ENCODE peak calls at places on chromosomes 2 and 18, in ten cellular contexts. X is kidney; E is cardiac muscle cell; B is lower lobe of right lung; Z is naive thymus-derived CD4-positive, alpha-beta T cell; U is endodermal cell; T is left ventricle myocardium inferior; I is psoas muscle; L is osteoblast; K is hepatocyte. W is an unnamed sample.

GRCh38 chr18:44758821-44759624 is 78.3 kb downstream of the SETBP1 start:
- DNase-seq in L (peak; percentile 73), K (no peak), E (no peak), I (no peak), U (no peak), Z (no peak), T (no peak), X (no peak), B (no peak), W (no peak)

GRCh38 chr18:45792551-45793294 is 32.8 kb upstream of the SIGLEC15 start:
- DNase-seq in X (no peak), Z (no peak), K (no peak), U (no peak), L (no peak), B (no peak), I (no peak), T (no peak), E (no peak), W (no peak)

GRCh38 chr2:232773815-232774214 is 2.5 kb downstream of the KCNJ13 start:
- DNase-seq in I (no peak), E (no peak), Z (no peak), X (no peak), B (no peak), T (no peak), K (no peak), L (no peak), U (no peak), W (no peak)

GRCh38 chr2:72035518-72036172 is 112.0 kb downstream of the CYP26B1 start:
- DNase-seq in B (no peak), I (no peak), X (no peak), U (peak; percentile 41), L (peak; percentile 87), E (no peak), Z (no peak), T (no peak), K (no peak), W (no peak)

GRCh38 chr2:44083054-44083453 is 85.6 kb upstream of the PPM1B start:
- DNase-seq in Z (no peak), B (no peak), U (peak; percentile 8), E (no peak), I (no peak), T (no peak), K (no peak), L (no peak), X (no peak), W (no peak)

GRCh38 chr2:150449856-150450255 is 37.6 kb downstream of the RND3 start:
- DNase-seq in L (no peak), X (no peak), B (no peak), K (peak; percentile 15), I (no peak), T (no peak), E (no peak), U (no peak), Z (no peak), W (no peak)

GRCh38 chr2:46486441-46486840 is 7.1 kb downstream of the TMEM247 start:
- DNase-seq in K (no peak), I (no peak), Z (no peak), L (no peak), B (no peak), E (no peak), T (no peak), X (no peak), U (no peak), W (no peak)

GRCh38 chr2:189798312-189799029 is 14.2 kb downstream of the PMS1 start:
- DNase-seq in Z (no peak), K (peak; percentile 23), X (no peak), B (no peak), T (no peak), L (no peak), I (no peak), E (no peak), U (no peak), W (no peak)

GRCh38 chr18:45783097-45784075 is 42.1 kb upstream of the SIGLEC15 start:
- DNase-seq in T (no peak), I (no peak), K (no peak), E (no peak), X (no peak), L (no peak), Z (no peak), U (no peak), B (no peak), W (no peak)

GRCh38 chr2:127407091-127407490 is 11.1 kb upstream of the PROC start:
- DNase-seq in K (no peak), I (no peak), L (no peak), U (no peak), B (peak; percentile 38), E (no peak), T (no peak), X (peak; percentile 61), Z (no peak), W (no peak)

GRCh38 chr2:7950035-7950612 is 731.7 kb upstream of the ID2 start:
- DNase-seq in T (no peak), X (no peak), E (no peak), L (no peak), K (no peak), Z (no peak), B (no peak), U (no peak), I (no peak), W (no peak)

GRCh38 chr2:218802595-218802994 is 20.6 kb downstream of the CYP27A1 start:
- DNase-seq in K (no peak), B (no peak), T (no peak), I (no peak), L (no peak), E (no peak), Z (no peak), X (no peak), U (no peak), W (no peak)

GRCh38 chr2:193480187-193480586 is 1285.5 kb upstream of the TMEFF2 start:
- DNase-seq in U (no peak), T (no peak), K (no peak), E (no peak), B (no peak), Z (no peak), X (no peak), I (no peak), L (no peak), W (no peak)

GRCh38 chr2:138369856-138370255 is 131.7 kb upstream of the SPOPL start:
- DNase-seq in K (no peak), L (no peak), T (no peak), X (no peak), U (no peak), I (no peak), E (no peak), Z (no peak), B (no peak), W (no peak)

GRCh38 chr2:7795358-7796199 is 878.4 kb downstream of the RNF144A start:
- DNase-seq in U (no peak), T (no peak), E (no peak), X (no peak), Z (no peak), L (peak; percentile 51), I (no peak), K (peak; percentile 38), B (no peak), W (no peak)

GRCh38 chr2:109324859-109325258 is 195.9 kb downstream of the SH3RF3 start:
- DNase-seq in T (peak; percentile 73), Z (no peak), L (no peak), I (peak; percentile 81), K (no peak), U (no peak), B (no peak), E (no peak), X (peak; percentile 90), W (peak; percentile 57)

GRCh38 chr2:54100772-54101171 is 14.6 kb upstream of the ACYP2 start:
- DNase-seq in U (no peak), Z (no peak), E (no peak), K (no peak), T (no peak), I (no peak), X (no peak), L (no peak), B (no peak), W (no peak)
- H3K4me1 ChIP-seq in U (no peaks in the 10 kb centered on the region), Z (peaks cover 4% of the 10 kb centered on the region), E (no peaks in the 10 kb centered on the region), K (no peaks in the 10 kb centered on the region), T (peaks cover 20% of the 10 kb centered on the region), I (peaks cover 6% of the 10 kb centered on the region), X (peaks cover 7% of the 10 kb centered on the region), L (peaks cover 16% of the 10 kb centered on the region), B (peaks cover 14% of the 10 kb centered on the region), W (peaks cover 14% of the 10 kb centered on the region)

DNA sequence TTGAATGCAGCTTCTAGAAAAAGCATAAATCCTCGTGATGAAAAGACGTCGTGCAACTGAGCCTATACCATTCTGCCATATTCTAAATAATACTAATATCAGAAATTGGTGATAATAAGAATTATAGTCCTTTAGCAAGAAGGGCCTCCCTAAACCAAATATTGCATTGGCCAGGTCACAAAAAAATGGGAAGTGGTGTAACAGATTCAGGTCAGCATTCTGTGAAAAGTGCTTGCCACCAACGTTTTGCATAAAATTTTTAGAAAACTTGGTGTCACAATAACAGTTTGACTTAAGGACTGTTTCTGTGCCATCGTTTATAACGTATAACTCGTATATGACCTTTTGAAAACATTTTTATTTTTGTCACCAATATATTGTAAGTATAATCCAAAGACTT is 603.6 kb downstream of the CPS1 start:
- DNase-seq in U (no peak), Z (no peak), T (no peak), B (no peak), K (no peak), E (no peak), L (no peak), I (no peak), X (no peak), W (no peak)
- H3K4me3 ChIP-seq in U (no peak overlapping the region), Z (no peak overlapping the region), T (no peak overlapping the region), B (no peak overlapping the region), K (no peak overlapping the region), E (no peak overlapping the region), L (no peak overlapping the region), I (no peak overlapping the region), X (no peak overlapping the region), W (no peak overlapping the region)

GRCh38 chr2:149076863-149077412 is 38.4 kb downstream of the LYPD6B start:
- DNase-seq in U (peak; percentile 72), B (no peak), L (peak; percentile 22), T (no peak), K (no peak), X (peak; percentile 72), Z (no peak), E (peak; percentile 55), I (no peak), W (no peak)
- H3K4me1 ChIP-seq in U (peaks cover 18% of the 10 kb centered on the region), B (peaks cover 6% of the 10 kb centered on the region), L (peaks cover 2% of the 10 kb centered on the region), T (no peaks in the 10 kb centered on the region), K (peaks cover 25% of the 10 kb centered on the region), X (peaks cover 5% of the 10 kb centered on the region), Z (no peaks in the 10 kb centered on the region), E (peaks cover 21% of the 10 kb centered on the region), I (no peaks in the 10 kb centered on the region), W (peaks cover 16% of the 10 kb centered on the region)

DNA sequence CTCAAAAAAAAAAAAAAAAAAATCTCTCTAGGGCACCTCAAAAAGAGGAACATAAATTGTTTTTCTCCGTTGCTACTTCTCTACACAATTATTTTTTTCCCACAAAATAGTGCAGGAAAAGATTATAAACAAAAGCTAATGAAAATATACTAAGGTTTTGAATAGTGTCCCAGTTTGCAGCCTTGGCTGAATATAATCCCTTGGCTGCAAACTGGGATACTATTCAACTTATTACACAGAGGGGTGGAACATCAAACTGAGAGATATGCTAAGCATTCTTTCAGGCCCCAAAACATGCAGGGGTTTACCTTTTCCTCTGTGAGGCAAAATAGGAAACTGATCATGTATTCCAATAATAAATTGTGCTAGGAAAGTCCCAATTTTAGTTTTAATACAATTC is 63.7 kb downstream of the PPP1R1C start:
- DNase-seq in U (no peak), E (no peak), B (no peak), Z (no peak), T (no peak), I (no peak), L (no peak), X (no peak), K (no peak), W (no peak)
- H3K4me3 ChIP-seq in U (no peak overlapping the region), E (no peak overlapping the region), B (no peak overlapping the region), Z (no peak overlapping the region), T (no peak overlapping the region), I (no peak overlapping the region), L (no peak overlapping the region), X (no peak overlapping the region), K (no peak overlapping the region), W (no peak overlapping the region)

W was measured in thoracic aorta.